ENCODE peak calls at places on chromosome 21, in seven cellular contexts. D, I, M, H, B, P and Q are unnamed samples.

GRCh38 chr21:38310619-38311018 is 53.8 kb downstream of the KCNJ15 start:
- DNase-seq in B (peak), D (no peak), I (peak), H (no peak), P (no peak), M (no peak), Q (no peak)

GRCh38 chr21:45219517-45219916 is 68.2 kb downstream of the POFUT2 start:
- DNase-seq in I (peak), B (no peak), M (no peak), P (no peak), D (no peak), H (no peak), Q (no peak)

GRCh38 chr21:25421327-25422028 is 185.8 kb downstream of the MRPL39 start:
- DNase-seq in D (peak), P (no peak), B (peak), M (peak), I (peak), H (peak), Q (peak)

GRCh38 chr21:43800124-43800523 is 10.7 kb downstream of the RRP1 start:
- DNase-seq in B (no peak), P (no peak), H (no peak), D (no peak), M (no peak), I (no peak), Q (no peak)

GRCh38 chr21:31874817-31875216 is 2.0 kb downstream of the HUNK start:
- DNase-seq in I (no peak), H (no peak), B (no peak), D (peak), P (no peak), M (peak), Q (peak)

GRCh38 chr21:43362306-43362927 is 64.5 kb downstream of the SIK1 start:
- DNase-seq in P (peak), H (no peak), D (peak), B (peak), I (peak), M (peak), Q (no peak)

GRCh38 chr21:25772680-25773079 is 37.9 kb downstream of the GABPA start:
- DNase-seq in M (no peak), H (no peak), I (no peak), B (no peak), D (no peak), P (no peak), Q (no peak)

GRCh38 chr21:38489283-38489677 is 9.0 kb downstream of the ERG start:
- DNase-seq in B (no peak), P (no peak), I (no peak), M (no peak), H (no peak), D (no peak), Q (no peak)

GRCh38 chr21:20996421-20997307 is 1.5 kb upstream of the NCAM2 start:
- DNase-seq in D (peak), H (no peak), P (no peak), M (peak), B (peak), I (peak), Q (peak)

GRCh38 chr21:44065428-44065827 is 41.8 kb upstream of the PWP2 start:
- DNase-seq in I (peak), D (no peak), H (no peak), M (no peak), P (no peak), B (peak), Q (no peak)

GRCh38 chr21:43352568-43353281 is 74.2 kb downstream of the SIK1 start:
- DNase-seq in D (peak), M (no peak), B (no peak), H (no peak), I (no peak), P (no peak), Q (no peak)

GRCh38 chr21:45290948-45291612 is 3.4 kb upstream of the POFUT2 start:
- DNase-seq in P (no peak), I (peak), B (peak), D (peak), H (no peak), M (no peak), Q (no peak)

GRCh38 chr21:45051580-45052434 is 22.6 kb upstream of the ADARB1 start:
- DNase-seq in H (no peak), M (no peak), P (no peak), I (no peak), D (no peak), B (no peak), Q (no peak)

GRCh38 chr21:42847051-42847707 is 32.2 kb downstream of the WDR4 start:
- DNase-seq in H (no peak), B (no peak), I (no peak), M (peak), P (no peak), D (no peak), Q (no peak)

GRCh38 chr21:44869860-44870747 is 3.4 kb downstream of the PTTG1IP start:
- DNase-seq in I (peak), B (peak), D (peak), H (no peak), M (peak), P (peak), Q (no peak)

GRCh38 chr21:42566524-42567180 is 53.0 kb downstream of the SLC37A1 start:
- DNase-seq in I (no peak), B (no peak), M (no peak), D (no peak), H (no peak), P (no peak), Q (no peak)

GRCh38 chr21:22476726-22477646 is 1478.8 kb downstream of the NCAM2 start:
- DNase-seq in M (peak), D (peak), I (no peak), H (no peak), B (no peak), P (no peak), Q (no peak)

DNA sequence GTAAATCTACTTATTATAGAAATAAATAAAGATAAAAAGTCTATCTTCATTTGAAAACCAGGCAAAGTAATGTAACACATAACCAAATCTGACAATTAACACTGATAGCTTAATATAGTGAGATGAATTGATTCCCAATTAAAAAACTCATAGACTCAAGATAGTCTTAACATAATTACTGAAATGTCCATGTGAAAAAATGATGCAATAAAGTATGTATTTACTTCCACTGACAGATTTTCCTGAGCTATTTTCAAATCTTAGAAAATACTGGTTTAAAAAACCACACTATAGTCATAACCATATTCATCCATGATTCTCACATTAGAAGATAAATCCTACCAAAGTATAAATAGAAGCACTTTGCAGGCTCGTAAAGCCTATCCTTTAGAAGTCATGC is 9.6 kb upstream of the DONSON start:
- DNase-seq in I (no peak), H (no peak), D (no peak), B (no peak), P (no peak), M (no peak), Q (no peak)
- H2AK5ac ChIP-seq in I (no peak), H (no peak), D (no peak), B (no peak), P (no peak), M (no peak), Q (no peak)

GRCh38 chr21:29534448-29534847 is 235.7 kb downstream of the BACH1 start:
- DNase-seq in P (no peak), D (no peak), I (no peak), H (no peak), M (no peak), B (no peak), Q (no peak)
- H2AK5ac ChIP-seq in P (no peak), D (no peak), I (no peak), H (no peak), M (no peak), B (no peak), Q (no peak)

GRCh38 chr21:14569868-14570267 is 23.8 kb upstream of the SAMSN1 start:
- DNase-seq in I (no peak), D (no peak), M (no peak), P (no peak), B (no peak), H (no peak), Q (no peak)

GRCh38 chr21:14567557-14568279 is 21.6 kb upstream of the SAMSN1 start:
- DNase-seq in M (no peak), B (no peak), D (no peak), H (no peak), P (no peak), I (no peak), Q (no peak)

GRCh38 chr21:14569026-14569425 is 22.9 kb upstream of the SAMSN1 start:
- DNase-seq in M (no peak), B (no peak), P (no peak), D (no peak), I (no peak), H (no peak), Q (no peak)

GRCh38 chr21:14573244-14573643 is 27.1 kb upstream of the SAMSN1 start:
- DNase-seq in P (no peak), D (no peak), B (no peak), M (no peak), I (no peak), H (no peak), Q (no peak)

GRCh38 chr21:14572206-14572780 is 26.2 kb upstream of the SAMSN1 start:
- DNase-seq in P (no peak), B (no peak), H (no peak), M (no peak), D (no peak), I (no peak), Q (no peak)
- H2AK5ac ChIP-seq in P (no peak), B (no peak), H (no peak), M (no peak), D (no peak), I (no peak), Q (no peak)

DNA sequence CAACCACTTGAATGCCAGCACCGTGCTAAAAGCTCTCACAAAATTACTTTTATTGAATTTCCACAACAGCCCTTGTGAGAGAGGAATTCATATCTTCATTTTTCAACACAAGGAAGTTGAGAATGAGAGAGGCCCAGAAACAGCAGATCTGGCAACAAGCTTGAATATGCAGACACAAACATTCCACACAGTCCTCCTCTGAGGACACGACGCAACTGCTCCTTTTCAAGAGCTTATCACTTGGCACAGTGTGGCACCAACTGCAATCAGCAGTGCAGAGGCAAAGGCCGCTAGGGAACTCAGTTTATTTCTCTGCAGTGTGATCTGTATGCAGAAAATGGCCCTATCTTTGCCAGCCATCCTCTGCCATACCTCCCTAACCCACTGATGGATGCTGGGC is 32.2 kb upstream of the IFNAR2 start:
- DNase-seq in I (no peak), H (no peak), D (peak), B (no peak), M (no peak), P (no peak), Q (no peak)
- H2AK5ac ChIP-seq in I (no peak), H (no peak), D (no peak), B (no peak), M (no peak), P (no peak), Q (no peak)

GRCh38 chr21:28727809-28728208 is 264.9 kb downstream of the LTN1 start:
- DNase-seq in P (no peak), B (no peak), H (no peak), I (no peak), D (no peak), M (no peak), Q (no peak)
- H2AK5ac ChIP-seq in P (no peak), B (no peak), H (no peak), I (no peak), D (no peak), M (no peak), Q (no peak)

GRCh38 chr21:36166705-36167104 is 10.1 kb downstream of the DOP1B start:
- DNase-seq in B (no peak), I (no peak), D (peak), P (peak), H (no peak), M (peak), Q (no peak)
- H2AK5ac ChIP-seq in B (no peak), I (no peak), D (no peak), P (no peak), H (no peak), M (no peak), Q (no peak)

DNA sequence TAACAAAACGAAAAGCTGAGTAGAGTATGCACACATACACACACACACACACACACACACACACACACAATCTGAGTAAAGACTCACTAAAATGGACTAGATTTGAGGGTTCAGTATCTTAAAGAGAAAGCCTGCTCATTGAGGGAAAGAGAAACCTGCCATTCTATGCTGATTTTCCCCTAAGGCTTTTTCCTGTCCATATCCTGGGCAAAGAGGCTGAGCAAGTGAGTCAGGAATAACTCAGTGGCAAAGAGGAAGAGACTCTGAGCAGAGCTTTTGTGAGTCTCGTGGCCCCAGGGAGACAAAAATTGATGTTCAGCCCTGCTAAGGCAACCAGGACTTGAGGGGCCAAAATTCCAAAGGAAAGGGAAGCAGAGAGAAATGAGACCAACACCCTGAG is 37.3 kb upstream of the RUNX1 start:
- DNase-seq in M (no peak), B (peak), H (no peak), I (peak), P (no peak), D (peak), Q (no peak)
- H2AK5ac ChIP-seq in M (no peak), B (no peak), H (no peak), I (peak), P (no peak), D (no peak), Q (no peak)

GRCh38 chr21:35561076-35561475 is 499.2 kb downstream of the SETD4 start:
- DNase-seq in B (no peak), P (no peak), I (no peak), D (no peak), M (no peak), H (no peak), Q (no peak)

GRCh38 chr21:35559128-35559831 is 501.0 kb downstream of the SETD4 start:
- DNase-seq in B (peak), P (no peak), M (no peak), I (peak), D (no peak), H (no peak), Q (no peak)

GRCh38 chr21:35559881-35560280 is 500.4 kb downstream of the SETD4 start:
- DNase-seq in P (no peak), M (no peak), B (peak), H (no peak), I (peak), D (no peak), Q (no peak)

DNA sequence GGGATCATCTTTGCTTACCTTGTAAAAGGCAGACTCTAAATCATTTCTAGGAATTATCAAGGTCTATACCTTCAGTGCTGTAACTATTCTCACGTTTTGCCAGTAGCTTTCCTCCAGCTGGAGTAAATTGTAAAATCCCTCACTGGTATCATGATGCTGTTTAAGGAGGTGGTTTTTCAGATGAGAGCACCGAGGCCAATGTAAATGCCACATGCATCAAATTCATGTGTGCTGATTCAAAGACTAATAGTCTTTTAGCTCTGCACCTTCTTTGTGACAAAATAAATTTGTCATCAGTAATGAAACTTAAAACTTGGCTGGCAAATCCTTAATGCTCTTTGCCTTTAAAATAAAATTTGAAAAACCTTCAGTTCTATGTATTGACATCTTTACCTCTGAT is 503.8 kb downstream of the SETD4 start:
- DNase-seq in H (no peak), D (no peak), P (no peak), I (no peak), B (no peak), M (no peak), Q (no peak)
- H2AK5ac ChIP-seq in H (no peak), D (no peak), P (no peak), I (no peak), B (no peak), M (no peak), Q (no peak)

GRCh38 chr21:46318464-46318845 is 5.2 kb downstream of the C21orf58 start:
- DNase-seq in I (no peak), D (no peak), B (no peak), P (no peak), M (no peak), H (no peak), Q (no peak)
- H2AK5ac ChIP-seq in I (no peak), D (no peak), B (no peak), P (no peak), M (no peak), H (no peak), Q (peak)

GRCh38 chr21:17189963-17190362 is 322.9 kb upstream of the CXADR start:
- DNase-seq in H (no peak), D (no peak), I (no peak), P (no peak), B (no peak), M (no peak), Q (no peak)
- H2AK5ac ChIP-seq in H (no peak), D (no peak), I (no peak), P (no peak), B (no peak), M (no peak), Q (no peak)